ENCODE peak calls at places on chromosomes 1 and 21, in five cellular contexts. C, U, P, D and V are unnamed samples.

GRCh38 chr1:204148098-204148406 is 3.8 kb downstream of the ETNK2 start:
- DNase-seq in U (no peak), D (no peak), C (no peak), P (no peak), V (no peak)

GRCh38 chr1:56712150-56712549 is 67.0 kb downstream of the PRKAA2 start:
- DNase-seq in D (no peak), U (no peak), C (peak), P (no peak), V (no peak)

GRCh38 chr1:93579891-93580290 is 101.7 kb downstream of the BCAR3 start:
- DNase-seq in D (peak), C (peak), U (no peak), P (peak), V (no peak)

GRCh38 chr1:3056641-3057040 is 12.4 kb upstream of the PRDM16 start:
- DNase-seq in D (no peak), C (no peak), U (no peak), P (no peak), V (no peak)

GRCh38 chr1:216766633-216767325 is 43.5 kb upstream of the ESRRG start:
- DNase-seq in U (no peak), D (no peak), C (peak), P (no peak), V (no peak)

GRCh38 chr1:9621032-9621431 is 30.5 kb upstream of the PIK3CD start:
- DNase-seq in D (no peak), C (no peak), U (no peak), P (no peak), V (no peak)

GRCh38 chr21:39232926-39233325 is 49.7 kb upstream of the PSMG1 start:
- DNase-seq in D (no peak), C (peak), P (peak), U (no peak), V (no peak)

GRCh38 chr1:65050735-65051134 is 84.4 kb upstream of the JAK1 start:
- DNase-seq in P (no peak), U (no peak), C (no peak), D (no peak), V (no peak)

GRCh38 chr1:241896670-241896962 is 48.6 kb downstream of the EXO1 start:
- DNase-seq in C (no peak), D (no peak), P (no peak), U (no peak), V (no peak)

GRCh38 chr1:17013598-17014320 is 2.0 kb upstream of the ATP13A2 start:
- DNase-seq in C (peak), P (no peak), U (peak), D (no peak), V (no peak)

GRCh38 chr1:197321821-197322220 is 53.8 kb downstream of the CRB1 start:
- DNase-seq in U (no peak), D (no peak), C (peak), P (no peak), V (no peak)

GRCh38 chr1:8419172-8419571 is 101.3 kb downstream of the SLC45A1 start:
- DNase-seq in C (no peak), D (no peak), P (peak), U (no peak), V (no peak)

GRCh38 chr1:211928222-211928856 is 97.8 kb upstream of the LPGAT1 start:
- DNase-seq in D (peak), P (no peak), C (no peak), U (no peak), V (no peak)

GRCh38 chr1:116569776-116570357 is 959 bp downstream of the CD58 start:
- DNase-seq in P (peak), D (no peak), U (no peak), C (peak), V (no peak)

GRCh38 chr1:7786785-7787184 is 2.7 kb downstream of the PER3 start:
- DNase-seq in U (no peak), D (no peak), C (no peak), P (no peak), V (no peak)

GRCh38 chr1:169588785-169589485 is 2.7 kb upstream of the F5 start:
- DNase-seq in C (no peak), P (no peak), D (no peak), U (no peak), V (no peak)

GRCh38 chr1:228141082-228141870 is 1.2 kb downstream of the GUK1 start:
- DNase-seq in P (peak), C (peak), U (peak), D (peak), V (no peak)

GRCh38 chr1:228140724-228141081 is 624 bp downstream of the GUK1 start:
- DNase-seq in C (no peak), P (peak), U (no peak), D (no peak), V (no peak)

GRCh38 chr1:228141871-228142615 is 2.0 kb downstream of the GUK1 start:
- DNase-seq in U (no peak), D (no peak), P (no peak), C (peak), V (no peak)

GRCh38 chr1:228139406-228139930 is 611 bp upstream of the GUK1 start:
- DNase-seq in P (no peak), C (no peak), U (no peak), D (no peak), V (no peak)

DNA sequence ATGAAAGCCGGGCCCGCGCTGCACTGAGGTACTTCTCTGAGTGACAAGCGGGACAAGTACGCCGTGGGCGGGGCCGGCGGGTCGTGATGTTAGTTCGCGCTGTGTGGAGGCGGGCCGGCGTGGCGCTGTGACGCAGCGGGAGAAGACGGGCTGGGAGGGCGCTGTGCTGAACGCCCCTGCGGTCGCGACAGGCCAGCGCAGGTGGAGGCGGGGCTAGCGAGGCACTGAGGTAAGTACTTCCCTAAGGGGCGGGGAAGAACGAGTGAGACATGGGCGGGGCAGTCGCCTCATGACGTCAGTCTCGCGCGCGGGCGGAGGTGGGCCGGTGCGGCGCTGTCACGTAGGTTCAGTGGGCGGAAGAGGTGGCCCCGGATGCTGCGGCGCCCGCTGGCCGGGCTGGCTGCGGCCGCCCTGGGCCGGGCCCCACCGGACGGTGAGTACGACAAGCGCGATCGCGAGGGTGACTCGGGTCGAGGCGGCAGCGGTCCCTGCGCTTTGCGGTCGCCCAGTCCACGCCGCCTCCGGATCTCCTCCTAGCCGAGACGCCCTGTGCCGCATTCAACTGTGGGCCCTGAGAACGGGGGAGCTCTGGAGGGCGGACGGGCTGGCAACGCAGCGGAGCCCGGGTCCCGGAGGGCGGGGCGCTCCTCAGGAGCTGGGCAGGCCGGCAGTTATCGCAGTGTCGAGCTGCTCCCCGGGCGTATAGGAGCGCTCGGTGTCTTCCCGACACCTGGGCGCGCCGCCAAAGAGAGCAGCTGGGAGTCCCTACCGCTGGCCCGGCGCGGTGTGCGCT is at the start of gene GUK1:
- DNase-seq in P (peak), D (peak), C (peak), U (peak), V (peak)
- TF ChIP-seq CTCF in P (no peak), D (peak), C (no peak), U (peak), V (peak)

GRCh38 chr1:38559180-38559874 is 300.2 kb downstream of the RRAGC start:
- DNase-seq in C (no peak), D (peak), U (no peak), P (peak), V (no peak)
- H3K4me3 ChIP-seq in C (no peak), D (peak), U (no peak), P (no peak), V (peak)

DNA sequence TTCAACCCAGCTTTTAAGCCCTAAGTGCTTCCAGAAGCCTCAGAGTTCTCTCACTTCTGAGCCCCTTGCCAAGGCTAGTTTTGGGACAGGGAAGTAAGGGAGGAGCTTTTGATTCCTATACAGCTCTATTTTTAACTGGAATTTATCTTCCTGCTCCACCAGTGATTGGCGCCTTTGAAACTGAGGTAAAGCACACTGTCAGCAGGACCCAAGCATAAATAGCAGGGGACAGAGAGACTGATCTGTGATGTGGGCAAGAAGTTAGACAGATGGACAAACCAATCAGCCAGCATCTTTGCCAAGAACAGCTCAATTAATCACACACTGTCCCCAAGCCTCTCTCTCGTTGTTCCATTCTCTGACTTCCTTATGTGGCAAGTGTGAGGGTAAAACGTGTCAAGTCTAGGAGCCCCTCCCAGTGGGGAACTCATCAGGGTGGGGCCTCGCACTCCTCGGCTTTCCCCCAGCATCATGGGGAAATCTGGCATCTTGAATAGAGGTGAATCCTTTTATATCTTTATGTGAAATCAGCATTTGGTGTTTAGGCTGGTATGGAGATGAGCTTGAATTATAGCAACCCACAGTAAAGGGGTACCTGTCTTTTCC is 40.2 kb upstream of the MPZL1 start:
- DNase-seq in D (no peak), C (no peak), U (no peak), P (no peak), V (no peak)
- H3K27ac ChIP-seq in D (peak), C (no peak), U (peak), P (peak), V (peak)

GRCh38 chr1:28374297-28374696 is 4.8 kb downstream of the PHACTR4 start:
- DNase-seq in U (no peak), P (no peak), D (no peak), C (peak), V (no peak)

GRCh38 chr1:28369518-28370219 is at the start of gene PHACTR4:
- DNase-seq in P (peak), D (peak), U (peak), C (peak), V (peak)

GRCh38 chr1:28371011-28371378 is 1.5 kb downstream of the PHACTR4 start:
- DNase-seq in P (no peak), D (no peak), U (no peak), C (no peak), V (no peak)

GRCh38 chr1:28369225-28369517 is 369 bp upstream of the PHACTR4 start:
- DNase-seq in U (no peak), C (no peak), D (no peak), P (no peak), V (no peak)

GRCh38 chr1:28370220-28371010 is 875 bp downstream of the PHACTR4 start:
- DNase-seq in P (peak), D (no peak), U (peak), C (peak), V (no peak)
- TF ChIP-seq CTCF in P (peak), D (peak), U (no peak), C (no peak), V (peak)